ENCODE peak calls at places on chromosomes 3 and 15, in eight cellular contexts. Y is GM03348; T is stimulated activated CD4-positive, alpha-beta T cell treated with anti-CD3 and anti-CD28 coated beads, TNF-alpha, amount 100 ng/mL, for 1 hour; Q is G401; P is iris pigment epithelial cell; K is dermis blood vessel endothelial cell; S is SHP77; N is WTC11. A is an unnamed sample.

GRCh38 chr3:189529468-189529867 is 101.7 kb upstream of the TP63 start:
- DNase-seq in Y (no peak), K (no peak), P (no peak), S (no peak), Q (no peak), N (no peak), T (no peak), A (no peak)

GRCh38 chr3:129348734-129349133 is 70.1 kb downstream of the HMCES start:
- DNase-seq in K (no peak), P (no peak), T (no peak), S (no peak), Q (no peak), Y (no peak), N (no peak), A (no peak)

GRCh38 chr15:72306211-72306785 is 13.7 kb downstream of the CELF6 start:
- DNase-seq in S (no peak), T (no peak), K (peak; percentile 23), N (peak; percentile 59), Q (peak; percentile 81), P (peak; percentile 66), Y (no peak), A (peak; percentile 24)

GRCh38 chr15:51155016-51155580 is 60.4 kb upstream of the TNFAIP8L3 start:
- DNase-seq in N (no peak), K (peak; percentile 23), S (no peak), P (no peak), Y (no peak), T (no peak), Q (no peak), A (no peak)

GRCh38 chr3:157128771-157129671 is 30.9 kb downstream of the CCNL1 start:
- DNase-seq in K (peak; percentile 37), S (no peak), T (no peak), P (peak; percentile 47), Q (no peak), N (peak; percentile 18), Y (peak; percentile 66), A (no peak)

GRCh38 chr3:23219117-23219516 is 16.0 kb downstream of the UBE2E2 start:
- DNase-seq in N (no peak), P (peak; percentile 24), Q (no peak), T (no peak), S (no peak), K (no peak), Y (no peak), A (no peak)

GRCh38 chr15:61818801-61819200 is 241.4 kb downstream of the VPS13C start:
- DNase-seq in P (no peak), T (no peak), S (no peak), Q (no peak), Y (no peak), N (no peak), K (no peak), A (no peak)

GRCh38 chr3:32340639-32341365 is 50.9 kb upstream of the CMTM7 start:
- DNase-seq in T (no peak), S (peak; percentile 25), P (no peak), K (peak; percentile 56), Y (no peak), N (no peak), Q (no peak), A (no peak)

GRCh38 chr3:129015388-129016105 is 14.4 kb downstream of the EFCC1 start:
- DNase-seq in K (peak; percentile 99), Q (no peak), T (no peak), N (no peak), S (no peak), Y (no peak), P (no peak), A (no peak)

GRCh38 chr3:197028711-197029510 is 706 bp downstream of the MELTF start:
- DNase-seq in N (no peak), S (no peak), Q (no peak), K (no peak), P (no peak), T (no peak), Y (peak; percentile 27), A (no peak)

A was measured in WERI-Rb-1.